ENCODE peak calls at places on chromosome 11, in nine cellular contexts. X is ovary, A is A549, H is transverse colon, G is suprapubic skin, E is sigmoid colon, P is H1, T is stomach, U is SK-N-SH. J is an unnamed sample.

GRCh38 chr11:121350314-121351046 is 57.9 kb downstream of the SC5D start:
- DNase-seq in X (no peak), A (no peak), H (no peak), G (no peak), E (no peak), P (no peak), T (no peak), U (no peak), J (no peak)

GRCh38 chr11:7826316-7826715 is 29.6 kb upstream of the OR5P2 start:
- DNase-seq in X (no peak), A (no peak), H (no peak), G (no peak), E (no peak), P (no peak), T (no peak), U (no peak), J (no peak)

GRCh38 chr11:8122173-8122572 is 41.2 kb downstream of the TUB start:
- DNase-seq in X (no peak), A (no peak), H (no peak), G (no peak), E (no peak), P (no peak), T (no peak), U (no peak), J (no peak)

GRCh38 chr11:114610550-114610949 is 15.0 kb upstream of the NXPE4 start:
- DNase-seq in X (no peak), A (no peak), H (no peak), G (no peak), E (no peak), P (no peak), T (no peak), U (no peak), J (no peak)

GRCh38 chr11:19187880-19188279 is 13.9 kb downstream of the CSRP3 start:
- DNase-seq in X (no peak), A (no peak), H (no peak), G (no peak), E (no peak), P (no peak), T (no peak), U (no peak), J (no peak)

GRCh38 chr11:47104337-47104950 is 72.2 kb downstream of the ARFGAP2 start:
- DNase-seq in X (no peak), A (no peak), H (no peak), G (no peak), E (no peak), P (peak; percentile 9), T (no peak), U (no peak), J (no peak)

GRCh38 chr11:44621140-44621681 is 55.7 kb downstream of the CD82 start:
- DNase-seq in X (peak; percentile 80), A (peak; percentile 75), H (peak; percentile 77), G (peak; percentile 85), E (peak; percentile 83), P (peak; percentile 46), T (peak; percentile 70), U (peak; percentile 92), J (peak; percentile 95)

GRCh38 chr11:68838572-68838964 is 3.1 kb downstream of the CPT1A start:
- DNase-seq in X (no peak), A (no peak), H (no peak), G (peak; percentile 74), E (peak; percentile 88), P (no peak), T (no peak), U (no peak), J (peak; percentile 59)

GRCh38 chr11:11843233-11843632 is 1.5 kb downstream of the USP47 start:
- DNase-seq in X (no peak), A (peak; percentile 33), H (no peak), G (no peak), E (no peak), P (no peak), T (no peak), U (no peak), J (no peak)

GRCh38 chr11:12569499-12570040 is 104.7 kb upstream of the TEAD1 start:
- DNase-seq in X (no peak), A (peak; percentile 9), H (no peak), G (no peak), E (no peak), P (no peak), T (no peak), U (no peak), J (no peak)

GRCh38 chr11:74693531-74693930 is 37.7 kb downstream of the CHRDL2 start:
- DNase-seq in X (no peak), A (no peak), H (no peak), G (no peak), E (no peak), P (no peak), T (no peak), U (no peak), J (no peak)

GRCh38 chr11:68843052-68843561 is 1.4 kb upstream of the CPT1A start:
- DNase-seq in X (no peak), A (no peak), H (peak; percentile 68), G (no peak), E (no peak), P (no peak), T (peak; percentile 63), U (no peak), J (peak; percentile 35)

GRCh38 chr11:44404323-44404705 is 94.4 kb upstream of the ALX4 start:
- DNase-seq in X (no peak), A (no peak), H (no peak), G (no peak), E (no peak), P (no peak), T (no peak), U (no peak), J (no peak)

GRCh38 chr11:76805206-76805913 is 22.2 kb downstream of the TSKU start:
- DNase-seq in X (no peak), A (peak; percentile 75), H (no peak), G (no peak), E (no peak), P (no peak), T (no peak), U (no peak), J (no peak)

GRCh38 chr11:123543796-123544195 is 110.6 kb downstream of the SCN3B start:
- DNase-seq in X (no peak), A (no peak), H (no peak), G (no peak), E (no peak), P (no peak), T (no peak), U (no peak), J (no peak)

GRCh38 chr11:14373941-14374646 is 15.1 kb upstream of the RRAS2 start:
- DNase-seq in X (no peak), A (peak; percentile 30), H (no peak), G (no peak), E (peak; percentile 69), P (no peak), T (peak; percentile 29), U (no peak), J (peak; percentile 40)

GRCh38 chr11:99822846-99823565 is 802.3 kb downstream of the CNTN5 start:
- DNase-seq in X (no peak), A (peak; percentile 11), H (no peak), G (no peak), E (no peak), P (no peak), T (no peak), U (no peak), J (no peak)

GRCh38 chr11:10654211-10655150 is 39.1 kb downstream of the IRAG1 start:
- DNase-seq in X (no peak), A (peak; percentile 72), H (no peak), G (no peak), E (peak; percentile 55), P (no peak), T (no peak), U (peak; percentile 66), J (no peak)

GRCh38 chr11:65777821-65778361 is 2.9 kb downstream of the AP5B1 start:
- DNase-seq in X (no peak), A (no peak), H (no peak), G (peak; percentile 67), E (peak; percentile 57), P (no peak), T (peak; percentile 24), U (peak; percentile 16), J (peak; percentile 80)

GRCh38 chr11:15670520-15671070 is 555.9 kb downstream of the INSC start:
- DNase-seq in X (no peak), A (no peak), H (no peak), G (no peak), E (no peak), P (no peak), T (no peak), U (no peak), J (no peak)
- TF ChIP-seq EP300 in X (no peak), A (no peak), H (no peak), G (no peak), E (no peak), P (no peak), T (no peak), U (no peak), J (no peak)

GRCh38 chr11:131666006-131666405 is 295.6 kb downstream of the NTM start:
- DNase-seq in X (no peak), A (no peak), H (no peak), G (no peak), E (no peak), P (no peak), T (no peak), U (no peak), J (no peak)
- TF ChIP-seq EP300 in X (no peak), A (no peak), H (no peak), G (no peak), E (no peak), P (no peak), T (no peak), U (no peak), J (no peak)

GRCh38 chr11:72013765-72014711 is 15.3 kb downstream of the IL18BP start:
- DNase-seq in X (no peak), A (no peak), H (no peak), G (no peak), E (no peak), P (no peak), T (no peak), U (no peak), J (peak; percentile 69)
- TF ChIP-seq EP300 in X (no peak), A (no peak), H (no peak), G (no peak), E (no peak), P (no peak), T (no peak), U (no peak), J (no peak)

GRCh38 chr11:104774578-104774977 is 123.7 kb downstream of the CASP12 start:
- DNase-seq in X (no peak), A (no peak), H (no peak), G (no peak), E (no peak), P (no peak), T (no peak), U (no peak), J (no peak)

GRCh38 chr11:104771782-104772181 is 126.5 kb downstream of the CASP12 start:
- DNase-seq in X (no peak), A (no peak), H (no peak), G (no peak), E (no peak), P (no peak), T (no peak), U (no peak), J (no peak)

GRCh38 chr11:104776501-104777170 is 121.6 kb downstream of the CASP12 start:
- DNase-seq in X (no peak), A (no peak), H (no peak), G (no peak), E (no peak), P (no peak), T (no peak), U (no peak), J (no peak)

DNA sequence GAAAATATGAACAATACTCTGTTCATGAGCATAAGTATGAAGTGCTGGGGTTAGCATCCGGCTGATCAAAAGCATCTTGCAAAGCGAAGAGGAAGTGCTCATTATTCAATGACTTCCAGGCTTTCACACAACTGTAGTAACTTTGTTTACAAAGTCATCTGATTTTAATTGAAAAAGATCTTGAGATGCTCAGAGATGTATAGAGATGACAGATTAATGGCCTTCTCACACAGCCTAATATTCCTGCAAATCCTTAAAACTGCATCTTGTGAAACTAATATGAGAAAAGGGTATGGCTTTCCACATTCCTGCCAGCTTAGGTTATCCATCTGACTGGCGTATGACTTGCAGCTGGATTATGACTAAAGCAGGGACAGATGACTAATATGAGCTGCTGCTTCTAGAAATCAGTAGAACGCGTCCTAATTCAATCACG is 125.4 kb downstream of the CASP12 start:
- DNase-seq in X (no peak), A (peak; percentile 21), H (no peak), G (no peak), E (no peak), P (no peak), T (no peak), U (peak; percentile 19), J (no peak)
- TF ChIP-seq EP300 in X (no peak), A (no peak), H (no peak), G (no peak), E (no peak), P (no peak), T (no peak), U (peak; percentile 69), J (no peak)